ENCODE peak calls at places on chromosomes 5 and 9, in eight cellular contexts. R is HTR-8/SVneo; T is A172; Y is AG20443; Z is activated CD8-positive, alpha-beta T cell treated with anti-CD3 and anti-CD28 coated beads, Interleukin-2, amount 10 ng/mL, durations not matched to agents 7 days and 5 days; E is GM23248; O is amniotic epithelial cell; A is AG08396. F is an unnamed sample.

GRCh38 chr9:93466416-93467061 is 13.2 kb upstream of the FAM120AOS start:
- DNase-seq in R (no peak), T (no peak), Y (no peak), Z (no peak), E (no peak), O (no peak), A (no peak), F (no peak)

GRCh38 chr5:79201206-79201605 is 34.7 kb upstream of the JMY start:
- DNase-seq in R (no peak), T (peak), Y (no peak), Z (no peak), E (no peak), O (peak), A (no peak), F (no peak)

GRCh38 chr5:153275697-153276096 is 214.8 kb upstream of the GRIA1 start:
- DNase-seq in R (no peak), T (no peak), Y (no peak), Z (no peak), E (no peak), O (no peak), A (no peak), F (no peak)

GRCh38 chr5:156779436-156779835 is 70.7 kb upstream of the PPP1R2B start:
- DNase-seq in R (no peak), T (no peak), Y (no peak), Z (no peak), E (no peak), O (no peak), A (no peak), F (no peak)

GRCh38 chr9:107358867-107359440 is 75.9 kb downstream of the RAD23B start:
- DNase-seq in R (no peak), T (no peak), Y (no peak), Z (no peak), E (no peak), O (no peak), A (no peak), F (no peak)

GRCh38 chr5:57524661-57525060 is 42.0 kb upstream of the ACTBL2 start:
- DNase-seq in R (no peak), T (no peak), Y (no peak), Z (no peak), E (no peak), O (no peak), A (no peak), F (no peak)

GRCh38 chr9:106528158-106528557 is 334.8 kb upstream of the ZNF462 start:
- DNase-seq in R (no peak), T (no peak), Y (no peak), Z (no peak), E (no peak), O (no peak), A (no peak), F (no peak)

GRCh38 chr5:17248999-17249634 is 31.7 kb downstream of the BASP1 start:
- DNase-seq in R (peak), T (peak), Y (peak), Z (no peak), E (peak), O (peak), A (peak), F (peak)

GRCh38 chr9:104279535-104280215 is 185.6 kb downstream of the SMC2 start:
- DNase-seq in R (peak), T (peak), Y (no peak), Z (no peak), E (peak), O (peak), A (no peak), F (no peak)

GRCh38 chr9:94937214-94937903 is 210.9 kb downstream of the AOPEP start:
- DNase-seq in R (peak), T (peak), Y (peak), Z (no peak), E (peak), O (peak), A (peak), F (peak)

GRCh38 chr9:105413486-105414068 is 34.3 kb upstream of the FSD1L start:
- DNase-seq in R (peak), T (peak), Y (peak), Z (no peak), E (peak), O (peak), A (peak), F (peak)

GRCh38 chr5:77358566-77359205 is 133.4 kb downstream of the WDR41 start:
- DNase-seq in R (no peak), T (peak), Y (peak), Z (no peak), E (peak), O (peak), A (peak), F (peak)

GRCh38 chr5:120682851-120683250 is 218.8 kb downstream of the PRR16 start:
- DNase-seq in R (no peak), T (no peak), Y (peak), Z (no peak), E (peak), O (peak), A (peak), F (peak)

GRCh38 chr5:115168829-115169391 is 798 bp downstream of the TRIM36 start:
- DNase-seq in R (no peak), T (peak), Y (peak), Z (no peak), E (peak), O (no peak), A (no peak), F (no peak)

GRCh38 chr5:89613222-89613956 is 730.4 kb upstream of the MEF2C start:
- DNase-seq in R (no peak), T (peak), Y (peak), Z (no peak), E (peak), O (no peak), A (no peak), F (no peak)

GRCh38 chr5:55037046-55037771 is 13.2 kb downstream of the GZMK start:
- DNase-seq in R (no peak), T (peak), Y (no peak), Z (peak), E (peak), O (peak), A (no peak), F (no peak)

GRCh38 chr9:127767909-127768331 is 10.5 kb downstream of the SH2D3C start:
- DNase-seq in R (no peak), T (no peak), Y (no peak), Z (no peak), E (no peak), O (no peak), A (no peak), F (peak)

GRCh38 chr5:56698463-56699381 is 116.6 kb upstream of the MAP3K1 start:
- DNase-seq in R (no peak), T (no peak), Y (no peak), Z (no peak), E (no peak), O (no peak), A (no peak), F (no peak)

GRCh38 chr9:96877269-96877668 is 23.0 kb upstream of the ZNF782 start:
- DNase-seq in R (no peak), T (no peak), Y (no peak), Z (no peak), E (no peak), O (no peak), A (no peak), F (no peak)